ENCODE peak calls at places on chromosome 4, in four cellular contexts. O is Daoy, R is GM18507, G is ELR. E is an unnamed sample.

GRCh38 chr4:184000457-184001395 is 95.6 kb downstream of the STOX2 start:
- DNase-seq in O (no peak), R (no peak), G (no peak), E (no peak)

GRCh38 chr4:80225628-80226027 is 28.3 kb downstream of the PRDM8 start:
- DNase-seq in O (no peak), R (no peak), G (peak; percentile 36), E (no peak)

GRCh38 chr4:183675625-183676024 is 16.5 kb downstream of the TRAPPC11 start:
- DNase-seq in O (no peak), R (no peak), G (no peak), E (no peak)

GRCh38 chr4:84966382-84967291 is at the start of gene WDFY3:
- DNase-seq in O (peak; percentile 82), R (no peak), G (peak; percentile 91), E (peak; percentile 89)

GRCh38 chr4:20440170-20440569 is 188.5 kb downstream of the SLIT2 start:
- DNase-seq in O (no peak), R (no peak), G (no peak), E (no peak)

GRCh38 chr4:81518762-81519427 is 47.2 kb upstream of the RASGEF1B start:
- DNase-seq in O (no peak), R (no peak), G (no peak), E (no peak)

GRCh38 chr4:53847935-53848334 is 216.5 kb downstream of the CHIC2 start:
- DNase-seq in O (no peak), R (no peak), G (no peak), E (no peak)

GRCh38 chr4:84865600-84865999 is 100.9 kb downstream of the WDFY3 start:
- DNase-seq in O (no peak), R (no peak), G (no peak), E (no peak)

GRCh38 chr4:64715741-64716140 is 306.5 kb upstream of the TECRL start:
- DNase-seq in O (no peak), R (no peak), G (peak; percentile 7), E (no peak)

GRCh38 chr4:71453516-71453915 is 114.7 kb downstream of the SLC4A4 start:
- DNase-seq in O (no peak), R (no peak), G (no peak), E (no peak)

GRCh38 chr4:79163981-79164490 is 161.8 kb downstream of the NAA11 start:
- DNase-seq in O (no peak), R (no peak), G (no peak), E (no peak)